ENCODE peak calls at places on chromosomes 5 and 9, in six cellular contexts. M is NT2/D1, C is cardiac muscle cell, E is breast epithelium, O is A549, H is kidney epithelial cell. V is an unnamed sample.

GRCh38 chr9:36878986-36879982 is 154.8 kb downstream of the PAX5 start:
- DNase-seq in M (no peak), C (no peak), E (no peak), O (no peak), H (no peak), V (no peak)

GRCh38 chr9:95349109-95350038 is 31.9 kb upstream of the FANCC start:
- DNase-seq in M (no peak), C (peak; percentile 9), E (no peak), O (no peak), H (no peak), V (no peak)

GRCh38 chr5:82019342-82020138 is 47.7 kb downstream of the ATG10 start:
- DNase-seq in M (no peak), C (no peak), E (no peak), O (no peak), H (no peak), V (no peak)

GRCh38 chr9:91422832-91423711 is 560 bp downstream of the NFIL3 start:
- DNase-seq in M (no peak), C (peak; percentile 74), E (no peak), O (peak; percentile 71), H (no peak), V (peak; percentile 48)

GRCh38 chr9:100428871-100429654 is 2.1 kb downstream of the MSANTD3 start:
- DNase-seq in M (no peak), C (no peak), E (no peak), O (peak; percentile 94), H (peak; percentile 99), V (peak; percentile 97)

GRCh38 chr9:4654538-4654937 is 7.6 kb upstream of the PLPP6 start:
- DNase-seq in M (no peak), C (no peak), E (no peak), O (no peak), H (no peak), V (no peak)

GRCh38 chr5:39014544-39014943 is 59.7 kb downstream of the RICTOR start:
- DNase-seq in M (no peak), C (no peak), E (no peak), O (peak; percentile 49), H (peak; percentile 50), V (peak; percentile 82)

GRCh38 chr5:164370841-164371240 is 865.4 kb downstream of the MAT2B start:
- DNase-seq in M (no peak), C (no peak), E (no peak), O (no peak), H (no peak), V (no peak)

GRCh38 chr9:81621785-81622243 is 67.5 kb downstream of the TLE1 start:
- DNase-seq in M (peak; percentile 57), C (no peak), E (no peak), O (no peak), H (no peak), V (no peak)

GRCh38 chr5:163841-164240 is 27.5 kb upstream of the LRRC14B start:
- DNase-seq in M (no peak), C (no peak), E (peak; percentile 46), O (no peak), H (no peak), V (no peak)

GRCh38 chr5:143024227-143024920 is 254.2 kb downstream of the ARHGAP26 start:
- DNase-seq in M (no peak), C (no peak), E (no peak), O (no peak), H (no peak), V (no peak)

DNA sequence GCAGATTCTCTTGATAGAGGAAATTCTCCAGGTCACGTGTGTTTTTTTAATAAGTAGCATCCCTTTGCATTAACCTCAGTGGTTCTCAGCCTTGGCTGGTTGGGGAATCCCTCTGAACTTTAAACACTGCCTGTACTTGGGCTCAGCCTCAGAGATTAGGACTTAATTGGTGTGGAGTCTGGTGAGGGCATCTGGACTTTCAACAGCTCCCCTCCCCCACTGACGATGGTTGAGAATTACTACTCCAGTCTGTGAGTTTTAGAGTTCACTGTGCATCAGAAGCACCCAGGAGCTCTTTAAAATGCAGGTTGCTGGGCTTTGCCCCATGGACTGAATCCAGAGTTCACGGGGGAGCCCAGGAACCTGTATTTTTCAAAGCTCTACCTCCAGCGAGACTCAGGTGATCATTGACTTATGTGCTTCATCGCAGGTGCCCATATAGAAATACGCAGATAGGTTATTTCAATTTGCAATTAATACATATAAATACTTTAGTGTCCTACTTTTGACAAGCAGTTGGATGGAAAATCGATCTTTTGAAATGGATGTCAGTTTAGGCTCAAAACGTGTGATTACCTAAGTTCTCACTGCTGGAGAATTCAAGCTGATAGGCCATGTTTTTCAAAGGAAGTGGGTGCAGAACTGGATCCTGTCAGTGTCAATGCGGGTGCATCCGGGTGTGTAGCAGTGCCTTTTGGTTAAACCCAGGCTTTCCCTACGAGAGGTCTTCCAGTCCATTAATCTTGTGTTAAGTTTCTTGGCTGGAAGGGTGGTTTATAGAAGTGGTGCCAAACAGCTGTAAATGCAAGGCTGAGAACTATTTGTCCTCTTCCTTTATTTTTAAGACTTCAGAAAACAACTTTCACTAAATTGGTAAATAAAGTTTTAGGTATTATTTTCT is 71.6 kb downstream of the DAPK1 start:
- DNase-seq in M (no peak), C (peak; percentile 76), E (no peak), O (no peak), H (no peak), V (no peak)
- H3K4me3 ChIP-seq in M (no peak overlapping the region), C (no peak overlapping the region), E (no peak overlapping the region), O (no peak overlapping the region), H (no peak overlapping the region), V (no peak overlapping the region)

GRCh38 chr5:1797855-1798254 is 1.8 kb downstream of the MRPL36 start:
- DNase-seq in M (no peak), C (no peak), E (no peak), O (no peak), H (no peak), V (no peak)
- H3K4me3 ChIP-seq in M (no peak overlapping the region), C (no peak overlapping the region), E (no peak overlapping the region), O (no peak overlapping the region), H (no peak overlapping the region), V (no peak overlapping the region)

DNA sequence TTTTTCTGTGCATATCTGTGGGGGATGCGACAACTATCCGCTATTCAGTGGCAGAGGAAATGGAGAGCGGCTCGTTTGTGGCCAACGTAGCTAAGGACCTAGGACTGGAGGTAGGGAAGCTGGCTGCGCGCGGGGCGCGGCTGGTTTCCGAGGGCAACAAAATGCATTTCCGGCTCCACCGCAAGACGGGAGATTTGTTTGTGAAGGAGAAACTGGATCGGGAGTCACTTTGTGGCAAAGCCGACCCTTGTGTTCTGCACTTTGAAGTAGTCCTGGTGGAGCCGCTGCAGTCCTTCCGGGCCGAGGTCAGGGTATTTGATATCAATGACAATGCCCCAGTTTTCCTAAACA is 327 bp downstream of the PCDHB1 start:
- DNase-seq in M (peak; percentile 16), C (no peak), E (no peak), O (no peak), H (no peak), V (no peak)
- H3K4me3 ChIP-seq in M (peak overlapping the region; percentile 58), C (peak overlapping the region; percentile 36), E (peak overlapping the region; percentile 39), O (peak overlapping the region; percentile 42), H (peak overlapping the region; percentile 11), V (no peak overlapping the region)

GRCh38 chr5:3709058-3709723 is 113.6 kb downstream of the IRX1 start:
- DNase-seq in M (no peak), C (no peak), E (no peak), O (no peak), H (no peak), V (no peak)
- H3K4me3 ChIP-seq in M (no peak overlapping the region), C (no peak overlapping the region), E (no peak overlapping the region), O (no peak overlapping the region), H (no peak overlapping the region), V (no peak overlapping the region)

GRCh38 chr5:80077317-80077716 is 42.2 kb downstream of the THBS4 start:
- DNase-seq in M (no peak), C (no peak), E (no peak), O (no peak), H (no peak), V (no peak)

GRCh38 chr5:80078921-80079320 is 43.8 kb downstream of the THBS4 start:
- DNase-seq in M (no peak), C (no peak), E (no peak), O (no peak), H (no peak), V (no peak)

GRCh38 chr5:80082221-80082620 is 47.1 kb downstream of the THBS4 start:
- DNase-seq in M (no peak), C (no peak), E (no peak), O (no peak), H (no peak), V (no peak)

GRCh38 chr5:80083115-80083890 is 48.2 kb downstream of the THBS4 start:
- DNase-seq in M (no peak), C (peak; percentile 82), E (no peak), O (peak; percentile 74), H (no peak), V (peak; percentile 29)

GRCh38 chr5:80082731-80083114 is 47.6 kb downstream of the THBS4 start:
- DNase-seq in M (peak; percentile 57), C (peak; percentile 76), E (peak; percentile 80), O (peak; percentile 73), H (no peak), V (peak; percentile 36)
- H3K4me3 ChIP-seq in M (no peak overlapping the region), C (no peak overlapping the region), E (peak overlapping the region; percentile 25), O (peak overlapping the region; percentile 38), H (no peak overlapping the region), V (no peak overlapping the region)

DNA sequence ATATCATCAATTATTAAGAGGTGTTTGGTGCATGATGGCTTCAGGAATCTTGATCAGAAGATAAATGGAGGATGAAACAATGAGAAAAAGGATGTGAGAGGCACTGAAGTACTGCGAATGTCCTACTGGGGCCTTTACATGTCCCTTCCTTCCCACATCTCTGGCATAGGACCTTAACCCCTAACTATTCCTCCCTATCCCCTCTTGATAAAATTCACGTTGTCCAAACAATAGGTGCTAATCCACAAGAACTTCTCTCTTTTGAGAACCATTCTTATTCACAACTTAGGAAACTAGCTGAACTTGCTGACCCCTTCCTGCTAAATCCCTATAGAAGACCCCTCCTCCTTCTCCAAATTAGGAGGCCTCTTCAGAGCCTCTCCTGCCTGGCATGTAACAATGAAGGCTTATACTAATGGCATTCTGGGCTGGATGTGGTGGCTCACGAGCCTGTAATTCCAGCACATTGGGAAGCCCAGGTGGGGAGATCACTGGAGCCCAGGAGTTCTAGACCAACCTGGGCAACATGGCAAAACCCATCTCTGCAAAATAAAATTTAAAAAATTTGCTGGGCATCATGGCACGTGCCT is 276.5 kb upstream of the SMARCA2 start:
- DNase-seq in M (peak; percentile 32), C (no peak), E (no peak), O (no peak), H (no peak), V (no peak)
- H3K4me3 ChIP-seq in M (no peak overlapping the region), C (no peak overlapping the region), E (no peak overlapping the region), O (no peak overlapping the region), H (no peak overlapping the region), V (no peak overlapping the region)

V was measured in AG04450.